ENCODE peak calls at places on chromosomes 13 and 19, in four cellular contexts. X, I, L and S are unnamed samples.

GRCh38 chr19:38642176-38642575 is 5.3 kb upstream of the ACTN4 start:
- DNase-seq in X (no peak), I (no peak), L (no peak), S (no peak)

GRCh38 chr13:45411631-45412030 is 6.5 kb downstream of the SLC25A30 start:
- DNase-seq in I (no peak), L (no peak), X (no peak), S (no peak)

GRCh38 chr13:67775359-67775758 is 545.2 kb upstream of the PCDH9 start:
- DNase-seq in L (no peak), I (no peak), X (no peak), S (no peak)

GRCh38 chr13:29605860-29606526 is 10.5 kb upstream of the SLC7A1 start:
- DNase-seq in X (no peak), L (no peak), I (no peak), S (no peak)

GRCh38 chr13:90824027-90824426 is 523.5 kb upstream of the MIR17HG start:
- DNase-seq in L (no peak), I (no peak), X (no peak), S (no peak)

GRCh38 chr13:110561335-110562033 is at the start of gene RAB20:
- DNase-seq in I (peak), L (peak), X (peak), S (peak)

GRCh38 chr13:66543780-66544179 is 686.4 kb downstream of the PCDH9 start:
- DNase-seq in X (no peak), L (no peak), I (peak), S (no peak)

GRCh38 chr13:19845758-19846157 is 17.7 kb downstream of the ZMYM5 start:
- DNase-seq in L (no peak), X (peak), I (peak), S (peak)

GRCh38 chr13:59861676-59862075 is 302.1 kb downstream of the DIAPH3 start:
- DNase-seq in L (no peak), X (no peak), I (no peak), S (no peak)

GRCh38 chr19:38917921-38918491 is 6.0 kb upstream of the CCER2 start:
- DNase-seq in L (no peak), X (no peak), I (no peak), S (peak)

DNA sequence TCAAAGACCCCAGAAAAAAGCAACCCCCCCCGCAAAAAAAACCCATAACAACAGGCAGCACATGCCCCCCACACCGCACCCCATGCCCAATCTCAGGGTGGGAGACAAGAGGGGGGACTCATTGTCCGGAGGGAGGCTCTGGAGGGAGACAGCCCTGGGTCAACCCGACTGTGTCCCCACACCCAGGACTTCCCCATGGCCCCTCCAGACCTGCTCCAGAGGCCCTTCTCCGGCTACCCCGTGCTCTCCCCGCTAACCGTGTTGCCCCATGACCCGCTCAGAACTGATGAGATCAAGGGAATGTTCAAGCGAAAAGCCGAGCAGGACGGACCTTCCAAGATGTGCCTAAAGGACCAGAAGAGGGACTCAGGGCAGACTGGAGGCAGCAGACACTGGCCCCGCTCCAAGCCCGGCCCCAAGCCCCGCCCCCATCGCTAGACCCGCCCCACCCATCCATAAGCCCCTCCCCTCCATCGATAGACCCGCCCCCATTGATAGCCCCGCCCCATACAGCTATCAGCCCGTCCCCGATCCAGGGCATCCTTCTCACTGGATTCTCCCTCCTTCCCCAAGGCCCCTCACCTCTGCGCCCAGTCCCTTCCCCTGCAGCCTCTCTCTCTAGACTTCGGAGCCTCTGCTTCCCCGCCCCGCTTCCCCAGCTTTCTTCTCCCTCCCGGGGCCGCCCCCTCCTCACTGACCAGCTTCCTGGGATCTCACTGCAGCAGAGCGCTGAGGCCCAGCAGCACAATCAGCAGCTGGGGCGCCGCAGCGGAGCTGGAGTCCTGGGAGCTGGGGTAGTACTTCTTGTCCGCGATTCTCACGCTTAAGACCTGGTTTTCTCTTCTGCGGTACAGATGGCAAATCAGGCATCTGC is 2.2 kb downstream of the BST2 start:
- DNase-seq in I (peak), L (no peak), X (no peak), S (peak)
- TF ChIP-seq POLR2A in I (no peak), L (no peak), X (no peak), S (no peak)

GRCh38 chr19:35745328-35746086 is at the start of the genes PSENEN and U2AF1L4:
- DNase-seq in I (peak), X (peak), L (peak), S (peak)
- TF ChIP-seq POLR2A in I (no peak), X (no peak), L (no peak), S (peak)

GRCh38 chr19:17469371-17470203 is 737 bp upstream of the SLC27A1 start:
- DNase-seq in X (peak), I (peak), L (peak), S (peak)
- TF ChIP-seq POLR2A in X (no peak), I (no peak), L (no peak), S (peak)

GRCh38 chr19:49857834-49858590 is 7.1 kb downstream of the PTOV1 start:
- DNase-seq in L (no peak), X (no peak), I (no peak), S (no peak)

GRCh38 chr19:49856574-49857021 is 5.6 kb downstream of the PTOV1 start:
- DNase-seq in X (no peak), I (no peak), L (no peak), S (no peak)

GRCh38 chr19:49858591-49858985 is 7.6 kb downstream of the PTOV1 start:
- DNase-seq in I (no peak), L (no peak), X (no peak), S (no peak)

GRCh38 chr19:49855676-49856573 is 5.0 kb downstream of the PTOV1 start:
- DNase-seq in X (no peak), L (no peak), I (no peak), S (no peak)

DNA sequence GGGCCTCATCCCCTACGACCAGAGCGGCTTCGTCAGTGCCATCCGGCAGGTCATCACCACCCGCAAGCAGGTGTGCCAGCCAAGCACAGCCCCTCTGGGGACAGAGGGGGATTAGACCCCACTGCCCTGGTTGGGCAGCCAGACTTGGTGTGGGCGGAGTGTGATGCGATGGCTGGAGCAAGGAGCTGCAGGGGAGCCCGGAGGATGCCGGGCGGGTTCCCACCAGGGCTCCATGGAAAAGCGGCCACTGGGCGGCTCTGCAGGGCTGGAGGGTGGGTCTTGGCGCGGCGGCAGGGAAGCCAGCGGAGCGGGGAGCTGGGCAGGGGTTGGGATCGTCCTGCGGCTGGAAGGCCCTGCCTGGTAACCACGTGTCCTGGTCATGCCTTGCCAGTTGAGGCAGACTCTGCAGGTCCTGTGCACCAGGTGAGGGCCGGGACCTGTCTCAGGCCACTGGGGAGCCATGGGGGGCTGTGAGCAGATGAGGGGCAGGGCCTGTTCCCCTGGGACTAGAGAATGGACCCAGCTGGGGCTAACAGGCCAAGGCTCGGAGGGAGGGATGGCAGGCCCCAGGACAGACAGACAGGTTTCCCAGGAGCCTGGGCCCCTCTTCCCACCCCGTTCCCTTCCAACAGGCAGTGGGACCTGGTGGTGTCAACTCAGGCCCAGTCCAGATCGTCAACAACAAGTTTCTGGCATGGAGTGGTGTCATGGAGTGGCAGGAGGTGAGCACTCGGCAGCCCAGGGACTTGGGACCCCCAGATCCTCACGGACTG is 6.3 kb downstream of the PTOV1 start:
- DNase-seq in L (no peak), X (no peak), I (no peak), S (no peak)
- TF ChIP-seq POLR2A in L (no peak), X (no peak), I (no peak), S (no peak)

GRCh38 chr13:47788844-47789243 is 212.2 kb downstream of the SUCLA2 start:
- DNase-seq in L (no peak), X (no peak), I (no peak), S (no peak)
- TF ChIP-seq POLR2A in L (no peak), X (no peak), I (no peak), S (no peak)

GRCh38 chr19:18521692-18522123 is at the start of gene ELL:
- DNase-seq in L (no peak), I (no peak), X (no peak), S (no peak)
- TF ChIP-seq POLR2A in L (peak), I (peak), X (peak), S (peak)

DNA sequence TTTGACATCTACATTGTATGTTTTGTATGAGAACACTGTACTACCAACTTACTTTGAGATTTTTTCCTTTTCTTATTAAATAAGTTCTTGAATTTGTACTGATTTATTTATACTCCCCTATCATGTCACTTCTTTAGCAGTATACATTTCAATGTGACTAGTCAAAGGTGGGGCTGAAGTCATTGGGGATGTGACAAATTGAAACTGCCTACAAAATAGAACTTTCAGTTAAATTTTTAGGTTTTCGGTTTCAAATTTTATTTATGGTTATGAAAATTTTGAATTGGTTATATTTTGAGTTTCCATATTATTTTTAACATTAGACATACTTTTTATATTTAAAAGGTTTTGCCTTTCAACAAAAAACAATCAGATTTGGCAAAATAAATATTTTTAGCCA is 221.6 kb downstream of the NBEA start:
- DNase-seq in I (no peak), L (no peak), X (no peak), S (no peak)
- TF ChIP-seq POLR2A in I (no peak), L (no peak), X (no peak), S (no peak)